ENCODE peak calls at places on chromosomes 4 and X, in seven cellular contexts. S is germinal center; Z is omental fat pad; C is activated CD8-positive, alpha-beta memory T cell treated with anti-CD3 and anti-CD28 coated beads for 48 hours; O is DND-41; J is cardiac fibroblast; I is hypothalamus. F is an unnamed sample.

GRCh38 chr4:105951198-105951597 is 55.9 kb downstream of the NPNT start:
- DNase-seq in S (no peak), Z (no peak), C (no peak), O (no peak), J (peak), I (no peak), F (no peak)

GRCh38 chrX:53594354-53594753 is 92.2 kb downstream of the HUWE1 start:
- DNase-seq in S (peak), Z (no peak), C (no peak), O (no peak), J (peak), I (no peak), F (no peak)

GRCh38 chrX:20363003-20363674 is 96.4 kb upstream of the RPS6KA3 start:
- DNase-seq in S (no peak), Z (no peak), C (no peak), O (no peak), J (no peak), I (no peak), F (no peak)

GRCh38 chr4:8162625-8163024 is 4.0 kb upstream of the ABLIM2 start:
- DNase-seq in S (peak), Z (no peak), C (no peak), O (no peak), J (no peak), I (no peak), F (no peak)

GRCh38 chrX:130704053-130705038 is 198.7 kb downstream of the ENOX2 start:
- DNase-seq in S (no peak), Z (no peak), C (no peak), O (no peak), J (peak), I (no peak), F (no peak)

GRCh38 chr4:76984788-76985211 is 35.2 kb downstream of the SEPTIN11 start:
- DNase-seq in S (no peak), Z (no peak), C (no peak), O (no peak), J (peak), I (no peak), F (no peak)

GRCh38 chrX:73214366-73215094 is at the start of gene NAP1L2:
- DNase-seq in S (no peak), Z (no peak), C (peak), O (no peak), J (peak), I (peak), F (peak)

GRCh38 chr4:60865238-60865637 is 334.9 kb upstream of the ADGRL3 start:
- DNase-seq in S (no peak), Z (no peak), C (no peak), O (no peak), J (peak), I (no peak), F (no peak)

GRCh38 chr4:22315643-22316042 is 200.2 kb downstream of the ADGRA3 start:
- DNase-seq in S (no peak), Z (no peak), C (no peak), O (no peak), J (peak), I (no peak), F (no peak)

GRCh38 chr4:108163352-108163751 is 5.4 kb downstream of the LEF1 start:
- DNase-seq in S (no peak), Z (no peak), C (no peak), O (no peak), J (no peak), I (no peak), F (no peak)

GRCh38 chr4:127783026-127783769 is 1.1 kb downstream of the HSPA4L start:
- DNase-seq in S (peak), Z (peak), C (no peak), O (no peak), J (peak), I (peak), F (peak)

GRCh38 chr4:54687887-54688841 is 30.4 kb downstream of the KIT start:
- DNase-seq in S (peak), Z (no peak), C (no peak), O (no peak), J (no peak), I (no peak), F (no peak)

GRCh38 chr4:57184378-57185031 is 74.3 kb upstream of the IGFBP7 start:
- DNase-seq in S (no peak), Z (no peak), C (no peak), O (peak), J (no peak), I (no peak), F (no peak)

GRCh38 chrX:30735839-30736238 is 82.6 kb downstream of the GK start:
- DNase-seq in S (peak), Z (peak), C (peak), O (peak), J (peak), I (no peak), F (peak)

GRCh38 chr4:101081695-101082369 is 265.5 kb downstream of the PPP3CA start:
- DNase-seq in S (no peak), Z (no peak), C (no peak), O (no peak), J (no peak), I (no peak), F (no peak)

GRCh38 chrX:110421499-110422455 is 63.1 kb downstream of the RTL9 start:
- DNase-seq in S (no peak), Z (no peak), C (no peak), O (no peak), J (no peak), I (no peak), F (no peak)

GRCh38 chr4:186726150-186726439 is 2.4 kb upstream of the FAT1 start:
- DNase-seq in S (no peak), Z (no peak), C (no peak), O (no peak), J (no peak), I (no peak), F (no peak)

GRCh38 chr4:6308890-6309643 is 39.4 kb downstream of the WFS1 start:
- DNase-seq in S (no peak), Z (no peak), C (peak), O (no peak), J (peak), I (no peak), F (peak)

GRCh38 chr4:40662962-40663604 is 33.4 kb upstream of the RBM47 start:
- DNase-seq in S (no peak), Z (no peak), C (peak), O (no peak), J (peak), I (no peak), F (no peak)

GRCh38 chr4:173626277-173626676 is 96.2 kb upstream of the HAND2 start:
- DNase-seq in S (no peak), Z (no peak), C (no peak), O (no peak), J (no peak), I (no peak), F (no peak)

GRCh38 chr4:42914937-42915336 is 22.4 kb downstream of the GRXCR1 start:
- DNase-seq in S (no peak), Z (no peak), C (no peak), O (no peak), J (no peak), I (no peak), F (no peak)

GRCh38 chr4:139740531-139741041 is 75.0 kb downstream of the MGST2 start:
- DNase-seq in S (no peak), Z (no peak), C (no peak), O (no peak), J (peak), I (peak), F (no peak)

GRCh38 chr4:2728806-2729532 is 27.2 kb downstream of the TNIP2 start:
- DNase-seq in S (no peak), Z (no peak), C (no peak), O (no peak), J (no peak), I (no peak), F (no peak)

GRCh38 chrX:45903781-45904201 is 641.4 kb downstream of the ZNF674 start:
- DNase-seq in S (no peak), Z (no peak), C (no peak), O (no peak), J (no peak), I (no peak), F (peak)

GRCh38 chr4:71300964-71301363 is 37.9 kb upstream of the SLC4A4 start:
- DNase-seq in S (no peak), Z (no peak), C (no peak), O (no peak), J (no peak), I (no peak), F (no peak)

GRCh38 chrX:40465735-40466551 is 114.8 kb upstream of the ATP6AP2 start:
- DNase-seq in S (no peak), Z (no peak), C (no peak), O (peak), J (peak), I (no peak), F (no peak)

GRCh38 chr4:34046580-34046979 is 2197.7 kb downstream of the ARAP2 start:
- DNase-seq in S (no peak), Z (no peak), C (no peak), O (no peak), J (peak), I (no peak), F (no peak)

GRCh38 chr4:158824425-158825274 is 55.8 kb downstream of the FNIP2 start:
- DNase-seq in S (no peak), Z (no peak), C (no peak), O (no peak), J (peak), I (no peak), F (no peak)

GRCh38 chr4:2390146-2390545 is 28.3 kb downstream of the ZFYVE28 start:
- DNase-seq in S (no peak), Z (no peak), C (no peak), O (no peak), J (no peak), I (no peak), F (no peak)

GRCh38 chrX:57905141-57905540 is 5.1 kb downstream of the ZXDA start:
- DNase-seq in S (no peak), Z (no peak), C (no peak), O (no peak), J (peak), I (no peak), F (no peak)

GRCh38 chr4:176964116-176964691 is 171.5 kb upstream of the VEGFC start:
- DNase-seq in S (no peak), Z (no peak), C (no peak), O (peak), J (no peak), I (no peak), F (peak)

GRCh38 chr4:41146716-41147506 is 67.4 kb downstream of the APBB2 start:
- DNase-seq in S (no peak), Z (no peak), C (no peak), O (no peak), J (peak), I (peak), F (no peak)

F was measured in WTC11.